ENCODE peak calls at places on chromosomes 1 and 21, in seven cellular contexts. Q is colonic mucosa, T is mammary epithelial cell, I is SK-N-MC, U is HCT116, X is MM.1S, P is neuronal stem cell. D is an unnamed sample.
A peak's percentile ranks its signal among the peaks of the same experiment; 100 is the strongest.

GRCh38 chr1:100799548-100799947 is 80.0 kb downstream of the VCAM1 start:
- DNase-seq in Q (no peak), T (peak; percentile 57), U (no peak), X (no peak), I (no peak), P (no peak), D (no peak)

GRCh38 chr1:155063550-155064108 is at the start of gene EFNA4:
- DNase-seq in T (peak; percentile 88), U (peak; percentile 79), X (peak; percentile 93), I (no peak), Q (peak; percentile 95), P (peak; percentile 90), D (peak; percentile 83)

GRCh38 chr1:1776672-1777393 is 1.4 kb downstream of the NADK start:
- DNase-seq in X (no peak), T (no peak), P (no peak), I (no peak), U (no peak), Q (no peak), D (no peak)

GRCh38 chr1:182761396-182762395 is 27.9 kb upstream of the NPL start:
- DNase-seq in U (no peak), Q (no peak), P (no peak), X (no peak), T (peak; percentile 65), I (no peak), D (no peak)

GRCh38 chr1:220767312-220768126 is 19.2 kb upstream of the MTARC1 start:
- DNase-seq in U (no peak), I (no peak), Q (no peak), T (no peak), P (no peak), X (no peak), D (no peak)

GRCh38 chr1:153506831-153507413 is 28.9 kb downstream of the S100A6 start:
- DNase-seq in X (no peak), I (no peak), P (no peak), Q (peak; percentile 74), U (no peak), T (peak; percentile 74), D (peak; percentile 98)

GRCh38 chr1:239879321-239880170 is 212.1 kb upstream of the FMN2 start:
- DNase-seq in P (no peak), T (no peak), Q (no peak), I (no peak), U (no peak), X (no peak), D (no peak)

GRCh38 chr21:35475006-35475405 is 425.9 kb upstream of the RUNX1 start:
- DNase-seq in X (no peak), Q (no peak), U (no peak), P (no peak), I (no peak), T (no peak), D (peak; percentile 50)

GRCh38 chr1:28510350-28511223 is 4.7 kb downstream of the RCC1 start:
- DNase-seq in X (peak; percentile 49), Q (no peak), U (no peak), P (no peak), I (no peak), T (peak; percentile 57), D (peak; percentile 52)
- H3K9ac ChIP-seq in X (peak overlapping the region; percentile 87), Q (peak overlapping the region; percentile 44), U (peak overlapping the region; percentile 87), P (no peak overlapping the region), I (peak overlapping the region; percentile 100), T (peak overlapping the region; percentile 100), D (peak overlapping the region; percentile 5)

GRCh38 chr1:31239653-31240241 is at the start of gene NKAIN1:
- DNase-seq in T (peak; percentile 29), X (no peak), P (peak; percentile 64), U (no peak), I (no peak), Q (no peak), D (peak; percentile 14)
- H3K9ac ChIP-seq in T (no peak within 1 kb of the TSS), X (no peak within 1 kb of the TSS), P (peak within 1 kb of the TSS; percentile 88), U (no peak within 1 kb of the TSS), I (no peak within 1 kb of the TSS), Q (peak within 1 kb of the TSS; percentile 24), D (no peak within 1 kb of the TSS)

GRCh38 chr1:170074250-170075157 is at the start of gene KIFAP3:
- DNase-seq in Q (peak; percentile 97), X (peak; percentile 100), U (peak; percentile 97), T (peak; percentile 99), P (peak; percentile 96), I (peak; percentile 80), D (peak; percentile 97)
- H3K9ac ChIP-seq in Q (peak within 1 kb of the TSS; percentile 91), X (peak within 1 kb of the TSS; percentile 62), U (peak within 1 kb of the TSS; percentile 59), T (peak within 1 kb of the TSS; percentile 91), P (peak within 1 kb of the TSS; percentile 74), I (peak within 1 kb of the TSS; percentile 79), D (peak within 1 kb of the TSS; percentile 78)

GRCh38 chr1:230621290-230622022 is 20.8 kb upstream of the COG2 start:
- DNase-seq in T (no peak), U (no peak), P (no peak), I (no peak), Q (no peak), X (no peak), D (no peak)

GRCh38 chr1:230620666-230621065 is 21.6 kb upstream of the COG2 start:
- DNase-seq in U (no peak), T (no peak), X (peak; percentile 1), P (no peak), Q (no peak), I (no peak), D (no peak)

GRCh38 chr1:230618537-230618936 is 23.7 kb upstream of the COG2 start:
- DNase-seq in T (no peak), Q (no peak), P (no peak), X (no peak), I (no peak), U (no peak), D (no peak)

GRCh38 chr1:230624097-230624713 is 18.1 kb upstream of the COG2 start:
- DNase-seq in X (peak; percentile 4), U (no peak), P (no peak), Q (no peak), T (no peak), I (no peak), D (no peak)

DNA sequence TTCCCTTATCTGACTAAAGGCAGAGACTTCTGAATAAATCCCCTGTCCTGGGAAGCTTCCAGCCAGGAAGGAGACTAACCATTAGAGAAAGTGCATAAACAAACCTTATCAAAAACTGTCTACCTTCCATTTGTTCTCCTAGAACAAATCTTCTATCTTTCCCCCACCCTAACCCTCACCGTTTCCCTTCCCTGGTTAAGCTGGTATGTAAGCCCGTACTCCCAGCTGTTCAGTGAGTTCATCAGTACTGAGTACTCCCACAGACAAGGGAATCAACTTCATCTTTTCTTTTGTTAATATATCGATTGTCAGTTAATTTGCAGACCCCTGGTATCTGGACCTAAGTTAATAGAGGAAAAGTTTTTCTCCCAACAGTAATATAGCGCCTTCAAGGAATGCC is 20.1 kb upstream of the COG2 start:
- DNase-seq in U (no peak), P (no peak), T (no peak), X (peak; percentile 4), I (no peak), Q (no peak), D (no peak)
- H3K9ac ChIP-seq in U (no peak overlapping the region), P (no peak overlapping the region), T (no peak overlapping the region), X (no peak overlapping the region), I (no peak overlapping the region), Q (no peak overlapping the region), D (no peak overlapping the region)

GRCh38 chr1:221851341-221851740 is 109.5 kb upstream of the DUSP10 start:
- DNase-seq in P (no peak), X (no peak), T (no peak), U (no peak), Q (no peak), I (no peak), D (no peak)

GRCh38 chr1:221855156-221855555 is 113.3 kb upstream of the DUSP10 start:
- DNase-seq in T (no peak), X (no peak), U (no peak), I (no peak), P (no peak), Q (no peak), D (no peak)

GRCh38 chr1:221850788-221851187 is 108.9 kb upstream of the DUSP10 start:
- DNase-seq in X (no peak), P (no peak), I (no peak), Q (no peak), U (no peak), T (no peak), D (no peak)

GRCh38 chr1:221858758-221859157 is 116.9 kb upstream of the DUSP10 start:
- DNase-seq in U (no peak), I (no peak), P (no peak), X (no peak), T (peak; percentile 96), Q (no peak), D (peak; percentile 77)

DNA sequence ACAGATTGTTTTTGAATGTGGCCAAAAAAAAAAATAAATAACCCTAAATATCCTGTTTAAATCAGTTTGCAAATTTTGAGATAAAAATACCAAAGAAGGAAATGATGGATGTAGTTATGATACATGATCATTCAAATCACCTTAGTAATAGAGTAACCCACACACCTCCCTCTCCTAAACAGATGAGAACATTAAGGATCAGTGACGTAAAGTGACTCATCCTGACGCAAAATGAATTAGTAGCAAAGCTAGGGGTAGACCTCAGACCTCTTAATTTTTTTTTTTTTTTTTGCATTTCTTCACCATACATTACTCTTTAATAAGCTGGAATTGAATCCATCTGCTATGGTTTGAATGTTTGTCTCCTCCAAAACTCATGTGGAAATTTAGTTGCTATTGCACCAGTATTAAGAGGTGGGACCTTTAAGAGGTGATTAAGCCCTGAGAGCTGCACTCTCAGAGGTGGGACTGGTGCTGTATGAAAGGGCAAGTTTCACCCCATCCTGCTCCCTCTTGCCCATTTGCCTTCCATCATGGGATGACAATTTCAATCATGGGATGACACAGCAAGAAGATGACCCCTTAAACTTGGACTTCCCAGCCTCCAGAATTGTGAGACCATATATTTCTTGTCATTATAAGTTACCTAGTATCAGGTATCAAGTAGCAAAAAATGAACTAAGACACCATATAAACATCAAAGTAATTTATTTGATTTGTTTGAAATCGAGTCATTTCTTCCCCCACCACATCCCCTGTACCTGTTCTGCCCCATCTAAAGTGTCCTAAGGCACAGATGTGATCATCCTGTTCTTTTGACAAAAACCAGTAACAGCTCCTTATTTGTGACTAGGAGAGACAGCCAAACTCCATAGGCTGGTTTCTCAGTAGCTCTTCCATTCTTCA is 114.6 kb upstream of the DUSP10 start:
- DNase-seq in I (no peak), U (no peak), X (no peak), P (no peak), Q (no peak), T (peak; percentile 89), D (peak; percentile 75)
- H3K9ac ChIP-seq in I (no peak overlapping the region), U (no peak overlapping the region), X (no peak overlapping the region), P (no peak overlapping the region), Q (no peak overlapping the region), T (no peak overlapping the region), D (no peak overlapping the region)

DNA sequence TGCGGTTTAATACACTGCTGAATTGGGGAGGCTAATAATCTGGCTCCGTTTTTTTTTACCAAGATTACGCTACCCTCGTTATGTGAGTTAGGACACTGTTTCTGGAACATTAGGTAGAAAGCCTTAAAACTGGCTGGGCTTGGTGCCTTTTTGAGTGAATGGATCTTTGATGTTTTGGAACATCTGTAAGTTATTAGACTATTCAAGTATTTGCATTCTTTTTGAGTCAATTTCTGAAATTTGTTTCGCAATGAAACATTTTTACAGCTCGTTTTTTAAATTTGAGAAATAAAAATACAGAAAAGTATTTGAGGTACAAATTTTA is 106.9 kb downstream of the LTN1 start:
- DNase-seq in T (no peak), X (no peak), I (peak; percentile 55), U (no peak), Q (no peak), P (no peak), D (peak; percentile 17)
- H3K9ac ChIP-seq in T (no peak overlapping the region), X (peak overlapping the region; percentile 90), I (peak overlapping the region; percentile 89), U (peak overlapping the region; percentile 72), Q (no peak overlapping the region), P (no peak overlapping the region), D (no peak overlapping the region)